ENCODE peak calls at places on chromosomes 11 and 22, in seven cellular contexts. G is GM23248; C is mucosa of descending colon; W is heart left ventricle; S is HCT116; H is activated CD4-positive, CD25-positive, alpha-beta regulatory T cell treated with anti-CD3 and anti-CD28 coated beads, Interleukin-2, amount 50 U/mL, for 72 hours; K is non-pigmented ciliary epithelial cell. J is an unnamed sample.
A peak's percentile ranks its signal among the peaks of the same experiment; 100 is the strongest.

GRCh38 chr22:43085658-43086606 is 3.3 kb downstream of the TTLL1 start:
- DNase-seq in G (no peak), C (peak; percentile 76), W (no peak), S (no peak), H (no peak), K (no peak), J (no peak)

GRCh38 chr11:130726647-130727046 is 189.6 kb downstream of the SNX19 start:
- DNase-seq in G (no peak), C (no peak), W (no peak), S (no peak), H (no peak), K (no peak), J (no peak)

GRCh38 chr11:115699733-115700132 is 195.5 kb upstream of the CADM1 start:
- DNase-seq in G (peak; percentile 10), C (no peak), W (peak; percentile 49), S (no peak), H (no peak), K (no peak), J (no peak)

GRCh38 chr11:79600747-79601146 is 159.9 kb upstream of the TENM4 start:
- DNase-seq in G (no peak), C (no peak), W (no peak), S (no peak), H (no peak), K (no peak), J (no peak)

GRCh38 chr11:105823495-105824033 is 198.5 kb downstream of the MSANTD4 start:
- DNase-seq in G (no peak), C (no peak), W (no peak), S (no peak), H (no peak), K (no peak), J (no peak)

GRCh38 chr11:35016939-35017338 is 100.5 kb downstream of the PDHX start:
- DNase-seq in G (no peak), C (no peak), W (no peak), S (no peak), H (no peak), K (no peak), J (no peak)

GRCh38 chr11:70490208-70490607 is 91.9 kb downstream of the CTTN start:
- DNase-seq in G (no peak), C (no peak), W (no peak), S (no peak), H (no peak), K (no peak), J (no peak)

GRCh38 chr11:66614073-66614472 is 2.4 kb upstream of the RBM14 start:
- DNase-seq in G (no peak), C (no peak), W (no peak), S (no peak), H (no peak), K (no peak), J (no peak)

GRCh38 chr11:26095340-26095739 is 236.6 kb upstream of the ANO3 start:
- DNase-seq in G (no peak), C (no peak), W (no peak), S (no peak), H (no peak), K (no peak), J (no peak)

GRCh38 chr11:29251738-29252137 is 765.1 kb downstream of the KCNA4 start:
- DNase-seq in G (no peak), C (no peak), W (no peak), S (no peak), H (no peak), K (no peak), J (no peak)

GRCh38 chr11:31437742-31438435 is 68.2 kb downstream of the DNAJC24 start:
- DNase-seq in G (peak; percentile 60), C (no peak), W (no peak), S (no peak), H (no peak), K (peak; percentile 56), J (no peak)

GRCh38 chr11:95512177-95512576 is 277.4 kb downstream of the FAM76B start:
- DNase-seq in G (peak; percentile 97), C (no peak), W (no peak), S (no peak), H (no peak), K (no peak), J (peak; percentile 51)

GRCh38 chr11:65624931-65625627 is 9.5 kb downstream of the PCNX3 start:
- DNase-seq in G (no peak), C (no peak), W (no peak), S (no peak), H (no peak), K (no peak), J (no peak)

GRCh38 chr11:133215529-133216230 is 316.6 kb downstream of the OPCML start:
- DNase-seq in G (no peak), C (no peak), W (no peak), S (no peak), H (no peak), K (no peak), J (no peak)

GRCh38 chr11:13249992-13250391 is 27.6 kb upstream of the BMAL1 start:
- DNase-seq in G (peak; percentile 26), C (no peak), W (no peak), S (no peak), H (no peak), K (no peak), J (no peak)